ENCODE peak calls at places on chromosomes 16 and 17, in nine cellular contexts. T, J, A, Q, X, I, G, N and H are unnamed samples.

GRCh38 chr17:63434951-63435571 is 11.0 kb downstream of the CYB561 start:
- DNase-seq in T (peak), J (no peak), A (peak), Q (no peak), X (no peak), I (no peak), G (no peak), N (peak), H (no peak)

GRCh38 chr17:63998050-63998720 is at the start of gene PRR29:
- DNase-seq in T (peak), J (peak), A (peak), Q (peak), X (peak), I (peak), G (no peak), N (peak), H (peak)

GRCh38 chr16:68257251-68257905 is 6.9 kb upstream of the SLC7A6 start:
- DNase-seq in T (no peak), J (no peak), A (no peak), Q (no peak), X (peak), I (peak), G (no peak), N (no peak), H (no peak)

GRCh38 chr17:57874434-57875108 is 24.7 kb upstream of the MRPS23 start:
- DNase-seq in T (peak), J (peak), A (no peak), Q (peak), X (no peak), I (no peak), G (peak), N (no peak), H (peak)

GRCh38 chr16:67026570-67026969 is 2.4 kb upstream of the CBFB start:
- DNase-seq in T (no peak), J (no peak), A (no peak), Q (no peak), X (no peak), I (no peak), G (no peak), N (no peak), H (no peak)

GRCh38 chr17:35315283-35315682 is 58.1 kb downstream of the SLFN11 start:
- DNase-seq in T (peak), J (no peak), A (no peak), Q (no peak), X (no peak), I (no peak), G (no peak), N (no peak), H (no peak)

GRCh38 chr16:1026784-1027415 is 45.3 kb downstream of the SOX8 start:
- DNase-seq in T (peak), J (no peak), A (no peak), Q (no peak), X (no peak), I (no peak), G (no peak), N (no peak), H (no peak)

GRCh38 chr17:27449541-27449940 is 6.7 kb upstream of the KSR1 start:
- DNase-seq in T (no peak), J (no peak), A (no peak), Q (no peak), X (no peak), I (no peak), G (no peak), N (no peak), H (no peak)

GRCh38 chr16:68073902-68074760 is 11.0 kb upstream of the NFATC3 start:
- DNase-seq in T (no peak), J (no peak), A (no peak), Q (no peak), X (peak), I (no peak), G (no peak), N (no peak), H (no peak)

GRCh38 chr17:260031-260791 is 78.8 kb upstream of the DOC2B start:
- DNase-seq in T (peak), J (no peak), A (no peak), Q (no peak), X (peak), I (no peak), G (no peak), N (no peak), H (no peak)

DNA sequence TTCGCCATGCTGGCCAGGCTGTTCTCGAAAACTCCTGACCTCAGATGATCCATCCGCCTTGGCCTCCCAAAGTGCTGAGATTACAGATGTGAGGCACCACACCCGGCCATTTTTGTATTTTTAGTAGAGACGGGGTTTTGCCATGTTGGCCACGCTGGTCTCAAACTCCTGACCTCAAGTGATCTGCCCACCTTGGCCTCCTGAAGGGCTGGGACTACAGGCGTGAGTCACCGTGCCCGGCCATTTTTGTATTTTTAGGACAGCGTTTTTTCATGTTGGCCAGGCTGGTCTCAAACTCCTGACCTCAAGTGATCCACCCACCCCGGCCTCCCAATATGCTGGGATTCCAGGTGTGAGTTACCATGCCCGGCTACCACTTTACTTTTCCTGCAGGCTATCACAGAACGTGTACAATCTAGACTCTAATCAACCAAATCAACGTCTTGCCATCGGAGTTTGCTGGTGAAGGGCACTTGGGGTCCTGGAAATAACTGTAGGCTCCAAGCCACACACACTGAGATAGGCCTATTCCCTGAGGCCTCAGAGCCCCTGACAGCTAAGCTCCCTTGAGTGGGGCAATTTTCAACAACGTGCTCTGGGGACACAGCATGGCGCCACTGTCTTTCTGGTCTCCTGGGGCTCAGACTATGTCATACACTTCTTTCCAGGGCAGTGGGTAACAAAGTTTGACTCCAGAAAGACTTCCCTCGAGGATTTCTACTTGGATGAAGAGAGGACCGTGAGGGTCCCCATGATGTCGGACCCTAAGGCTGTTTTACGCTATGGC is 12.7 kb downstream of the SERPINF1 start:
- DNase-seq in T (no peak), J (no peak), A (no peak), Q (no peak), X (no peak), I (no peak), G (no peak), N (no peak), H (no peak)
- TF ChIP-seq CTCF in T (no peak), J (no peak), A (no peak), Q (no peak), X (no peak), I (no peak), G (no peak), N (no peak), H (no peak)

GRCh38 chr17:67800495-67800928 is 24.8 kb upstream of the BPTF start:
- DNase-seq in T (peak), J (peak), A (peak), Q (peak), X (peak), I (peak), G (peak), N (peak), H (peak)

DNA sequence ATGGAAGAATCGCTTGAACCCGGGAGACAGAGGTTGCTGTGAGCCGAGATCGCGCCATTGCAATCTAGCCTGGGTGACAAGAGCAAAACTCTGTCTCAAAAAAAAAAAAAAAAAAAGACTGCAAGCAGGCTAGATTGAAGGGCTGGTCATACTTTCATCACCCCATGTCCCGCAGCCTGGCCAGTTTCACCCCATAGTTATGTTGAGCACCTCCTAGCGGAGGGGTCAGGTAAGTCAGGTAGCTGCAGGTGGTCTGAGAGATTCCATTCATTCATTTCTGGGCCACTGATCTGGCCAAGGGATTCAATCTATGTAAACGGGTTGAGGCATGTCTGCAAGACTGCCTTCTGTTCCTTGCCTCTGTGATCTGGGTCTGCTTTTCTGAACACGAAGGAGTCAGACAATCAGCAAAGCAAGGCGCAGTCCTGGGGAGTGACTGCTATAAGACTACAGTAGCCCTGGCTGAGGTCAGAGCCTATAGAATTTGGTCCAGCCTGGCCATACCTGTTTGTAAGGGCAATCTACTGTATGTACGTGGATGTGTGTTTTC is 23.6 kb upstream of the BPTF start:
- DNase-seq in T (no peak), J (no peak), A (no peak), Q (no peak), X (no peak), I (peak), G (no peak), N (no peak), H (no peak)
- TF ChIP-seq CTCF in T (no peak), J (no peak), A (no peak), Q (no peak), X (peak), I (peak), G (no peak), N (no peak), H (no peak)

GRCh38 chr17:77274137-77274829 is 133.5 kb downstream of the SEC14L1 start:
- DNase-seq in T (no peak), J (no peak), A (no peak), Q (no peak), X (no peak), I (no peak), G (no peak), N (no peak), H (no peak)
- TF ChIP-seq CTCF in T (no peak), J (no peak), A (no peak), Q (no peak), X (no peak), I (no peak), G (no peak), N (no peak), H (no peak)

GRCh38 chr17:50944902-50945720 is 79.0 kb upstream of the TOB1 start:
- DNase-seq in T (no peak), J (no peak), A (no peak), Q (no peak), X (no peak), I (no peak), G (no peak), N (peak), H (no peak)

GRCh38 chr17:50946223-50946890 is 80.2 kb upstream of the TOB1 start:
- DNase-seq in T (no peak), J (no peak), A (no peak), Q (no peak), X (no peak), I (no peak), G (no peak), N (peak), H (no peak)

GRCh38 chr17:50943575-50943933 is 77.4 kb upstream of the TOB1 start:
- DNase-seq in T (no peak), J (no peak), A (no peak), Q (no peak), X (no peak), I (no peak), G (peak), N (peak), H (no peak)

GRCh38 chr17:50945779-50946222 is 79.6 kb upstream of the TOB1 start:
- DNase-seq in T (no peak), J (no peak), A (no peak), Q (no peak), X (no peak), I (no peak), G (no peak), N (no peak), H (no peak)

DNA sequence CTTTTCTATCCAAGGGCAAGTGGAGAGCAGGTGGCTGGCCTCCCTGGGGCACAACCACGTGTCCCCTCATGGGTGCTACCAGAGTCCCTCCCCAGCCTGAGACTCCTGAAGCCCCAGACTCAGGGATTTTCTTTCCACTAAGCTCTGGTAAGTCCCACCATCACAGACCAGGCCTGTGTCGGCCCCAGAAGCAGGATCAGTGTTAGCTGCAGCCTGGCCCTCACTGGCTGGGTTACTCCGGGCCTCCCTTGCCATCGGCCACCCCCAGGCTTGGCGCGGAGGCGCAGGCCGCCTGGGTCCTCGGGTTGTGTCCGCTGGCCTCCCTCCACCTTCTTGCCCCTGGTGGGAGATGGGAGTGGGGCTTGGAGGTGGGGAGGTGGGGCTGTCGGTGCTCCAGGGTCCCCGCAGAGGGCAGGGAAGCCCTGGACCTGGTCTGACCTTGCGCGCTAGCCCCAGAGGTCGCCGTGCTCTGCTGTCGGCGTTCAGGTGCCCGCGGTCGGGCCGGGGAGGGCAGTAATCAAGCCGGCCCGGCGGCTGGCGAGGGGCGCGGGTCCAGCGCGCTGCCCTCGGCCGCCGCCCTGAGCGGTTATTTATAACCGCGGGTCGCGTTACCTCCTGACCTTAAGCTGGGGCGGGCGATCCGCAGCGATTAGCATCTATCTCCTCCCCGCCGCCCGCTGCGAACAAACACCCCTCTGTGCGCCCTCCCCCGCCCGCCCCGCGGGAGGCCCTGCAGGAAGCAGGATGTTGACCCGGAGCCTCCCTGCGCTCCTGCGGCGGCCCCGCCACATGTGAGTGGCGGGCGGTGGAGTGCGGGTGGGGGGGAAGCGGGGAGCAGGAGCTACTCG is 78.1 kb upstream of the TOB1 start:
- DNase-seq in T (peak), J (peak), A (peak), Q (peak), X (peak), I (peak), G (peak), N (peak), H (no peak)
- TF ChIP-seq CTCF in T (no peak), J (no peak), A (no peak), Q (peak), X (no peak), I (peak), G (no peak), N (no peak), H (no peak)

DNA sequence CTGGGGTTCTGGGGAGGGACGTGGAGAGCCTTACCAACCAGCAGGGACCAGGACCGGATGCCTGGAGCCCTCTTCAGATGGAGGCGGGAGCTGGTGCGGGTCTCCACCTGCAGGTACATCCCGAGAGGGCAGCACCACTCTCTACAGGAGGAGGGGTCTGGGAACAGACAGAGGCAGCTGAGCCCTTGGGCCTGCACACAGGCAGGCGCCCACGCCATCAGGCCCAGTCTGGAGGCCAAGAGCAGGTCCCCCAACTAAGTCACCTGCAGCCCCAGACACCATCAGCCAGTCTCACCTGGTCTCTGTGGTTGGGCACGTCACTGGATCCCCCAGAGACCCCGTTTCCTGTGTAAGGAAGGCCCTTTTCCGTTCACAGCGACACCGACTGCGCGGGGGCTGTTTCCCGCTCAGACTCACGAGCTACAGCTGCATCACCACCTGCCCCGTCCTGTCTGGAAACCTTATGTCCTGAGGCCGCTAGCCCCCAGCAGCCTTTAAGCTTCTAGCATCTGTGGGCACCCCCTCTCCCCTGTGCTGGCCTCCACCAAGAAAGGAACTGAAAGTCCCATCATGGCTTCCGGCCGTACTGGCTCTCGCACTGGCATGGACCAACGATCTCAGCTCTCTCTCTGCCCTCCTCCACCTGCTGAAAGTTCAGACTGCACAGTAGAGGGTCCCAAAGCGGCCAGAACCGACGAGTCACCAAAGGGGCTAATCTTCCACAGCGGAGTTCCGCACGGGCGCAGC is 1.2 kb downstream of the CYBC1 start:
- DNase-seq in T (peak), J (no peak), A (no peak), Q (no peak), X (peak), I (peak), G (no peak), N (no peak), H (no peak)
- TF ChIP-seq CTCF in T (no peak), J (no peak), A (no peak), Q (no peak), X (peak), I (peak), G (no peak), N (no peak), H (no peak)

DNA sequence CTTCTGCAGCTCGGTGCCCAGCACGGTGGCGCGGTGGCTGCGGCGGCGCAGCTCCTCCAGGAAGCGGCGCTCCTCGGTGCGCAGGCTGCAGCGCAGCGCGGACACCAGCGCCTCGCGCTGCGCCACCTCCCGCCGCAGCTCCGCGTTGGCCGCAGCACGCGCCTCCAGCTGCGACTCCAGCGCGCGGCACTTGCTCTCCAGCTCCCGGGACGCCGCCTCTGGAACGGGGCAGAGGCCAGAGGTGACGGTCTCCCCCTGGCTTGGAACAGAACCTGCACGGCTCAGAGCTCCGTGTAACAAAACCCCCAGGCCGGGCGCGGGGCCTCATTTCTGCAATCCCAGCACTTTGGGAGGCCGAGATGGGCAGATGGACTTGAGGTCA is 13.2 kb upstream of the CLUH start:
- DNase-seq in T (peak), J (peak), A (peak), Q (peak), X (no peak), I (no peak), G (no peak), N (peak), H (no peak)
- TF ChIP-seq CTCF in T (no peak), J (peak), A (peak), Q (peak), X (no peak), I (no peak), G (no peak), N (no peak), H (no peak)

DNA sequence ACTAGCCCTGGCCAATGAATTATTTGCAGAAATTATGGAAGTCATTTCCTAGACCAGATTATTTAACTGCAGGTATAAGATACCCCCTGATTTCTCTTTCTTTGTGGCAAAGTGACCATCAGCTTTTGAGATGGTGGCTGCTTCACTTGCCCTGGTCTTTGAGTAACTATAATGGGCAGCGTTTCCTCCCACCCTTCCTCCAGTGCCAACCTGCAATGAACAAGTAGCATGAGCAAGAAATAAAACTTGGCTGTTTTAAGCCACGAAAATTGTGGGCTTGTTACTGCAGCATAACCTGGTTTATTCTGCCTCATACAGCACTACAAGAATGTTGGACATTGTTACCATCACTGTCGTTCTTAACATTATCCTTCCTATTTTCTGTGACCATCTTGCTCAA is 105.3 kb downstream of the CYLD start:
- DNase-seq in T (no peak), J (no peak), A (no peak), Q (no peak), X (no peak), I (no peak), G (no peak), N (no peak), H (no peak)
- TF ChIP-seq CTCF in T (no peak), J (no peak), A (no peak), Q (no peak), X (no peak), I (no peak), G (no peak), N (no peak), H (no peak)

GRCh38 chr17:28720247-28720996 is 637 bp downstream of the RPL23A start:
- DNase-seq in T (no peak), J (no peak), A (no peak), Q (no peak), X (peak), I (peak), G (no peak), N (no peak), H (no peak)
- TF ChIP-seq CTCF in T (no peak), J (peak), A (no peak), Q (peak), X (peak), I (peak), G (no peak), N (no peak), H (no peak)

DNA sequence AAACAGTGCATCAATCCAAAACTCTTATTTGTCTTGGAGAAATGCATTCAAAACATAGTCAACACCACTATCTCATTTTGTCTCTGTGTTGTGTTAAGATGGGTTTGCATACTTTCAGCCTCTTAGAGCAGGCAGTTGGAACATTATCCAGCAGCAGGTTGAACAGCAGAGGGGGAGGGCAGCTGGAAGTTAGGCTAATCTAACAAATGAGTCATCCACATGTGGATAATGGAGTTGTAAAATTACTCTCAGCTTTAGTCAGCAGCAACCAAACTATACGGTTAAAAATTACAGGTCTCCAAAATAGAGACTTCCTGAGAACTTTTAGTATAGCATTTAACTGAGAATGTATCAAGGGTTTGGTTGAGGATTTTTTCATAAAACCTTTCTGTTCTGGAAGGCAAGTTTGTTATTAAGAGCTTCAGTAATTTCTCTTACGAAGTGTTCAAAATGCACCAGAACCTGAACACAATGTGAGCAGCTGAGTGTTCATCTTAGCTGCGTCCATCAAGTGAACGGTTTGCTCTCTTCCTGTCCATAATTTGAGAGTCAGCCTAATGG is 46.3 kb downstream of the PRKCA start:
- DNase-seq in T (peak), J (peak), A (peak), Q (no peak), X (no peak), I (no peak), G (no peak), N (no peak), H (no peak)
- TF ChIP-seq CTCF in T (no peak), J (no peak), A (no peak), Q (no peak), X (no peak), I (no peak), G (no peak), N (no peak), H (no peak)

GRCh38 chr16:52528393-52529080 is 18.4 kb downstream of the TOX3 start:
- DNase-seq in T (no peak), J (no peak), A (no peak), Q (no peak), X (no peak), I (no peak), G (no peak), N (no peak), H (no peak)
- TF ChIP-seq CTCF in T (no peak), J (no peak), A (no peak), Q (peak), X (no peak), I (no peak), G (no peak), N (no peak), H (no peak)